ENCODE peak calls at places on chromosomes 4 and X, in four cellular contexts. G, X, M and K are unnamed samples.

GRCh38 chrX:97234471-97235097 is 350.9 kb downstream of the RPA4 start:
- DNase-seq in G (no peak), X (no peak), M (no peak), K (no peak)

GRCh38 chr4:186981161-186981560 is 257.5 kb upstream of the FAT1 start:
- DNase-seq in G (no peak), X (no peak), M (no peak), K (no peak)

GRCh38 chrX:46574337-46574940 is 874 bp downstream of the CHST7 start:
- DNase-seq in G (peak; percentile 32), X (no peak), M (peak; percentile 67), K (no peak)

GRCh38 chrX:55488268-55488558 is 1.4 kb downstream of the USP51 start:
- DNase-seq in G (no peak), X (no peak), M (no peak), K (no peak)

GRCh38 chr4:82809614-82810013 is 11.0 kb upstream of the SCD5 start:
- DNase-seq in G (no peak), X (no peak), M (no peak), K (no peak)

GRCh38 chr4:41751325-41752061 is 3.0 kb upstream of the PHOX2B start:
- DNase-seq in G (no peak), X (no peak), M (peak; percentile 72), K (no peak)

GRCh38 chr4:147732516-147733193 is 767 bp downstream of the ARHGAP10 start:
- DNase-seq in G (peak; percentile 40), X (no peak), M (peak; percentile 86), K (peak; percentile 48)

GRCh38 chrX:20507901-20508620 is 241.4 kb upstream of the RPS6KA3 start:
- DNase-seq in G (no peak), X (no peak), M (no peak), K (no peak)

GRCh38 chrX:113059714-113060113 is 219.1 kb upstream of the AMOT start:
- DNase-seq in G (no peak), X (no peak), M (no peak), K (no peak)

GRCh38 chrX:8284131-8284530 is 113.1 kb upstream of the VCX2 start:
- DNase-seq in G (no peak), X (no peak), M (no peak), K (no peak)

GRCh38 chrX:344371-344901 is 25.8 kb upstream of the GTPBP6 start:
- DNase-seq in G (no peak), X (no peak), M (no peak), K (peak; percentile 5)

GRCh38 chrX:46882266-46882665 is 30.0 kb upstream of the JADE3 start:
- DNase-seq in G (no peak), X (no peak), M (peak; percentile 49), K (no peak)

GRCh38 chrX:9367437-9367836 is 97.4 kb upstream of the TBL1X start:
- DNase-seq in G (no peak), X (no peak), M (no peak), K (no peak)

GRCh38 chrX:9759340-9759739 is 6.3 kb downstream of the GPR143 start:
- DNase-seq in G (no peak), X (no peak), M (no peak), K (no peak)

GRCh38 chr4:40214661-40215418 is 18.0 kb downstream of the RHOH start:
- DNase-seq in G (no peak), X (no peak), M (no peak), K (no peak)

DNA sequence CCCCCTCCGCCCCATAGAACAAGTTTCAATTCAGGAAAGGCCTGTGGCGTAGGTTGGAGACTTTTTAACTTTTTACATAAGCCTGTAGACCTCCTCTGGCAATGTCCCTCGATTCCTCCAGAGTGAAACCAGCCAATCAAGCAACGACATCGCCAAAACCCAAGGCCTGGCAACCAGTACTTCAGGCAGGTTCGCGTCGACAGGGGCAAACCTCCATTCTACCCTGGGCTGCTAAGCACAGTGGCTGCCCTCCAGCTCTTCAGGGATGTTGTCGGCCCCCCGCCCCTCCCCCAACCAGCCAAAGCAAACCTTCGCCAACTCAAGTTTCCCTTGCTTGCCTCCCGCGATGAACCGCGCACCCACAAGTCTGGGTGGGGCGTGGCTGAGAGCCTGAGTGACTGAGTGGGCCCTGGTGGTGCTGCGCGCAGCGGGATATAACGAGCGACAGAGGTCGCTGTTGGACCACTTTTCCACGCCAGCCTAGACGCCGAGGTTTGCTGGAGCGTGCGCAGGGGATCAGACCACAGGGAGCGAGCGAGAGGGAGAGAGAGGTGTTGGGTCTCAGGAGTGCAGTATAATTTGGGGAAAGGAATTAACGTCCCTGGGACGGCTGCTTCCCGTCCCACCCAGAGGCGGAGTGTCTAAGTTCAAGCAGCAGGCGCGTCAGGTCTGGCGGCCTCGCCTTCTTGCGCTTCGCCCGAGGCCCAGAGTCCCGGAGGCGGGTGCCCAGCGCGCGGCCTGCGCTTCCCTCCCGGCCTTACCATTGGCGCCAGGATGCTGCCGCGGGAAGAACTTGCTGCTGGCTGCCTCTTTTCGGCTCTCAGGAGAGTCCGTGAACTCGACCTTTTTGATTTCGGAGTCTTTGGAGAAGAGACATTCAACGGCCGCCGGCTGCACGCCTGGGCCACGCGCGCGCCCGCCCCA is 9.0 kb upstream of the PITX2 start:
- DNase-seq in G (peak; percentile 73), X (no peak), M (peak; percentile 95), K (peak; percentile 47)
- H3K27me3 ChIP-seq in G (peaks cover 43% of the 10 kb centered on the region), X (peaks cover 74% of the 10 kb centered on the region), M (peaks cover 80% of the 10 kb centered on the region), K (peaks cover 26% of the 10 kb centered on the region)

GRCh38 chr4:139176299-139177048 is 544 bp downstream of the ELF2 start:
- DNase-seq in G (peak; percentile 92), X (peak; percentile 86), M (peak; percentile 94), K (peak; percentile 80)
- H3K4me1 ChIP-seq in G (no peaks in the 10 kb centered on the region), X (peaks cover 23% of the 10 kb centered on the region), M (no peaks in the 10 kb centered on the region), K (peaks cover 24% of the 10 kb centered on the region)

GRCh38 chr4:56680266-56680665 is 830 bp downstream of the HOPX start:
- DNase-seq in G (no peak), X (no peak), M (no peak), K (no peak)
- H3K27me3 ChIP-seq in G (no peaks in the 10 kb centered on the region), X (no peaks in the 10 kb centered on the region), M (no peaks in the 10 kb centered on the region), K (peaks cover 34% of the 10 kb centered on the region)

GRCh38 chr4:108556166-108556565 is 64.2 kb upstream of the RPL34 start:
- DNase-seq in G (no peak), X (no peak), M (no peak), K (no peak)
- H3K4me1 ChIP-seq in G (no peaks in the 10 kb centered on the region), X (peaks cover 21% of the 10 kb centered on the region), M (no peaks in the 10 kb centered on the region), K (no peaks in the 10 kb centered on the region)

GRCh38 chr4:1446502-1447153 is 40.4 kb upstream of the NKX1-1 start:
- DNase-seq in G (no peak), X (peak; percentile 50), M (no peak), K (no peak)
- H3K27me3 ChIP-seq in G (no peaks in the 10 kb centered on the region), X (no peaks in the 10 kb centered on the region), M (no peaks in the 10 kb centered on the region), K (peaks cover 8% of the 10 kb centered on the region)